ENCODE peak calls at places on chromosomes 16 and 17, in ten cellular contexts. S is B cell; G is Jurkat, Clone E6-1; N is stimulated activated CD8-positive, alpha-beta memory T cell treated with anti-CD3 and anti-CD28 coated beads, Interleukin-15, amount 100 ng/mL, for 1 hour; D is stimulated activated CD4-positive, alpha-beta T cell treated with anti-CD3 and anti-CD28 coated beads, Interleukin-1b, Interleukin-23, amount 100 ng/mL, for 1 hour; C is H7; Z is Panc1; A is dorsolateral prefrontal cortex; P is activated CD4-positive, alpha-beta T cell treated with anti-CD3 and anti-CD28 coated beads, Interleukin-2, amount 50 U/mL, for 1 hour; O is glutamatergic neuron. Y is an unnamed sample.

GRCh38 chr16:3472878-3473595 is 22.3 kb downstream of the C16orf90 start:
- DNase-seq in Z (no peak), S (no peak), N (no peak), D (no peak), G (no peak), A (no peak), C (no peak), O (no peak), P (no peak), Y (no peak)

GRCh38 chr17:44349553-44350070 is 4.5 kb downstream of the GRN start:
- DNase-seq in D (no peak), A (no peak), Z (no peak), O (no peak), P (no peak), G (no peak), N (no peak), S (no peak), C (peak), Y (no peak)

GRCh38 chr16:30769379-30770089 is 7.4 kb downstream of the RNF40 start:
- DNase-seq in A (no peak), S (no peak), O (no peak), G (no peak), N (no peak), C (no peak), D (no peak), P (no peak), Z (no peak), Y (no peak)

GRCh38 chr16:72829846-72830620 is 217.9 kb downstream of the ZFHX3 start:
- DNase-seq in N (no peak), G (no peak), A (no peak), D (no peak), Z (no peak), S (no peak), P (no peak), C (no peak), O (no peak), Y (no peak)

GRCh38 chr16:24540575-24541240 is 1.3 kb downstream of the RBBP6 start:
- DNase-seq in D (no peak), N (no peak), C (no peak), Z (no peak), G (no peak), A (no peak), P (peak), O (no peak), S (no peak), Y (no peak)

GRCh38 chr16:66890796-66891195 is 10.5 kb downstream of the PDP2 start:
- DNase-seq in N (no peak), A (no peak), C (no peak), D (no peak), O (no peak), S (no peak), Z (no peak), G (no peak), P (no peak), Y (no peak)

GRCh38 chr17:66730497-66730923 is 104.4 kb upstream of the CACNG5 start:
- DNase-seq in A (no peak), G (no peak), N (no peak), C (peak), Z (no peak), P (no peak), O (no peak), S (no peak), D (no peak), Y (no peak)

GRCh38 chr17:77854083-77854758 is 104.3 kb upstream of the TNRC6C start:
- DNase-seq in C (peak), D (no peak), S (no peak), G (no peak), Z (no peak), A (no peak), O (no peak), N (no peak), P (no peak), Y (no peak)

GRCh38 chr16:58499615-58500328 is at the start of gene NDRG4:
- DNase-seq in A (peak), Z (no peak), C (peak), G (peak), O (peak), P (no peak), D (no peak), N (no peak), S (peak), Y (no peak)

GRCh38 chr16:87895641-87896141 is 26.4 kb upstream of the SLC7A5 start:
- DNase-seq in D (peak), G (peak), Z (no peak), S (peak), O (no peak), A (peak), N (peak), C (no peak), P (peak), Y (peak)

GRCh38 chr17:27807567-27808470 is 7.5 kb upstream of the NOS2 start:
- DNase-seq in D (peak), P (peak), Z (no peak), S (peak), G (peak), N (peak), A (no peak), C (no peak), O (no peak), Y (peak)

GRCh38 chr16:81808933-81809480 is 29.9 kb downstream of the PLCG2 start:
- DNase-seq in C (no peak), A (no peak), D (no peak), O (no peak), G (peak), Z (no peak), S (peak), N (no peak), P (no peak), Y (no peak)

GRCh38 chr16:1769402-1770300 is 1.7 kb downstream of the NME3 start:
- DNase-seq in A (no peak), P (no peak), Z (no peak), S (no peak), N (no peak), G (no peak), C (peak), O (no peak), D (no peak), Y (no peak)

GRCh38 chr17:50903604-50904521 is 37.7 kb upstream of the TOB1 start:
- DNase-seq in N (no peak), O (no peak), D (no peak), Z (no peak), P (peak), A (no peak), C (no peak), S (no peak), G (no peak), Y (peak)

GRCh38 chr17:1590031-1590746 is 27.6 kb upstream of the PITPNA start:
- DNase-seq in S (peak), P (no peak), Z (peak), G (no peak), A (peak), D (no peak), C (peak), N (no peak), O (no peak), Y (no peak)

Y was measured in activated CD4-positive, CD25-positive, alpha-beta regulatory T cell treated with anti-CD3 and anti-CD28 coated beads, Interleukin-2, amount 50 U/mL, for 16 hours.